ENCODE peak calls at places on chromosome 12, in nine cellular contexts. T is cardiac muscle cell; Y is CD8-positive, alpha-beta T cell; Z is transverse colon; I is CD4-positive, CD25-positive, alpha-beta regulatory T cell; N is tibial artery; B is endothelial cell of umbilical vein; A is uterus; L is HL-60. C is an unnamed sample.

GRCh38 chr12:45336762-45337596 is 121.1 kb downstream of the ANO6 start:
- DNase-seq in T (peak), Y (no peak), Z (no peak), I (no peak), N (no peak), B (no peak), A (no peak), L (no peak), C (no peak)

GRCh38 chr12:4037747-4038312 is 164.6 kb upstream of the PARP11 start:
- DNase-seq in T (peak), Y (peak), Z (peak), I (no peak), N (no peak), B (peak), A (peak), L (no peak), C (no peak)

GRCh38 chr12:110577717-110578521 is 5.2 kb downstream of the PPTC7 start:
- DNase-seq in T (peak), Y (peak), Z (peak), I (no peak), N (no peak), B (peak), A (no peak), L (peak), C (peak)

GRCh38 chr12:26935636-26936378 is 2.0 kb downstream of the INTS13 start:
- DNase-seq in T (no peak), Y (no peak), Z (no peak), I (no peak), N (no peak), B (peak), A (no peak), L (peak), C (no peak)

GRCh38 chr12:1642513-1642912 is 13.5 kb downstream of the WNT5B start:
- DNase-seq in T (no peak), Y (no peak), Z (no peak), I (no peak), N (no peak), B (no peak), A (no peak), L (no peak), C (no peak)

GRCh38 chr12:128079476-128079875 is 187.5 kb upstream of the TMEM132C start:
- DNase-seq in T (no peak), Y (no peak), Z (no peak), I (no peak), N (no peak), B (no peak), A (no peak), L (no peak), C (no peak)

GRCh38 chr12:80226576-80226975 is 127.2 kb downstream of the OTOGL start:
- DNase-seq in T (peak), Y (no peak), Z (no peak), I (no peak), N (no peak), B (peak), A (no peak), L (no peak), C (no peak)

GRCh38 chr12:94055528-94055927 is 92.8 kb upstream of the PLXNC1 start:
- DNase-seq in T (no peak), Y (no peak), Z (no peak), I (no peak), N (no peak), B (no peak), A (no peak), L (no peak), C (no peak)

GRCh38 chr12:132395908-132396305 is 66.5 kb upstream of the GALNT9 start:
- DNase-seq in T (no peak), Y (no peak), Z (no peak), I (no peak), N (peak), B (no peak), A (no peak), L (no peak), C (no peak)

GRCh38 chr12:1662761-1663439 is 28.0 kb upstream of the ADIPOR2 start:
- DNase-seq in T (peak), Y (peak), Z (peak), I (peak), N (peak), B (no peak), A (peak), L (no peak), C (peak)

GRCh38 chr12:108424816-108425215 is 85.7 kb upstream of the CMKLR1 start:
- DNase-seq in T (no peak), Y (no peak), Z (no peak), I (no peak), N (no peak), B (no peak), A (no peak), L (no peak), C (no peak)

GRCh38 chr12:56252649-56253048 is 5.5 kb downstream of the ANKRD52 start:
- DNase-seq in T (no peak), Y (no peak), Z (no peak), I (no peak), N (no peak), B (no peak), A (no peak), L (no peak), C (no peak)

GRCh38 chr12:52080403-52081201 is 1.1 kb downstream of the SMIM41 start:
- DNase-seq in T (no peak), Y (no peak), Z (no peak), I (no peak), N (no peak), B (no peak), A (no peak), L (no peak), C (no peak)

GRCh38 chr12:102438823-102439205 is 41.5 kb downstream of the IGF1 start:
- DNase-seq in T (no peak), Y (no peak), Z (no peak), I (no peak), N (no peak), B (no peak), A (no peak), L (no peak), C (no peak)

GRCh38 chr12:20883288-20883687 is 72.8 kb downstream of the SLCO1B3 start:
- DNase-seq in T (peak), Y (no peak), Z (peak), I (no peak), N (no peak), B (peak), A (peak), L (no peak), C (no peak)

GRCh38 chr12:95462081-95462480 is 11.9 kb upstream of the METAP2 start:
- DNase-seq in T (no peak), Y (no peak), Z (no peak), I (no peak), N (no peak), B (no peak), A (no peak), L (no peak), C (no peak)

GRCh38 chr12:51898937-51899336 is 8.4 kb upstream of the ACVRL1 start:
- DNase-seq in T (peak), Y (no peak), Z (no peak), I (no peak), N (no peak), B (peak), A (no peak), L (no peak), C (no peak)

GRCh38 chr12:121532503-121533390 is 48.1 kb downstream of the KDM2B start:
- DNase-seq in T (peak), Y (no peak), Z (no peak), I (no peak), N (no peak), B (no peak), A (no peak), L (no peak), C (no peak)

GRCh38 chr12:113333877-113334785 is 778 bp downstream of the SLC8B1 start:
- DNase-seq in T (no peak), Y (peak), Z (peak), I (no peak), N (no peak), B (peak), A (no peak), L (peak), C (no peak)

DNA sequence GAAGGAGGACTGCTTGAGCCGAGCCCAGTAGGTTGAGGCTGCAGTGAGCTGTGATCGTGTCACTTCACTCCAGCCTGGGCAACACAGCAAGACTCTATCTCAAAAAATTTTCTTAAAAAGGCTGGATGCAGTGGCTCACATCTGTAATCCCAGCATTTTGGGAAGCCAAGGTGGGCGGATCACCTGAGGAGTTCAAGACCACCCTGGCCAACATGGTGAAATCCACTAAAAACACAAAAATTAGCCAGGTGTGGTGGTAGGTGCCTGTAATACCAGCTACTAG is 17.1 kb upstream of the MDM2 start:
- DNase-seq in T (no peak), Y (no peak), Z (no peak), I (no peak), N (no peak), B (no peak), A (no peak), L (no peak), C (no peak)
- H3K27ac ChIP-seq in T (no peak), Y (no peak), Z (no peak), I (no peak), N (no peak), B (no peak), A (no peak), L (no peak), C (no peak)

GRCh38 chr12:47722926-47723631 is 2.2 kb downstream of the ENDOU start:
- DNase-seq in T (no peak), Y (no peak), Z (no peak), I (no peak), N (no peak), B (no peak), A (no peak), L (no peak), C (no peak)
- H3K27ac ChIP-seq in T (peak), Y (no peak), Z (no peak), I (no peak), N (no peak), B (no peak), A (no peak), L (no peak), C (no peak)

GRCh38 chr12:59230334-59230733 is 310.0 kb upstream of the LRIG3 start:
- DNase-seq in T (no peak), Y (no peak), Z (no peak), I (no peak), N (no peak), B (no peak), A (no peak), L (no peak), C (no peak)

GRCh38 chr12:59239993-59240392 is 319.7 kb upstream of the LRIG3 start:
- DNase-seq in T (no peak), Y (no peak), Z (no peak), I (no peak), N (no peak), B (no peak), A (no peak), L (no peak), C (no peak)

GRCh38 chr12:59234391-59234790 is 314.1 kb upstream of the LRIG3 start:
- DNase-seq in T (no peak), Y (no peak), Z (no peak), I (no peak), N (no peak), B (no peak), A (no peak), L (no peak), C (no peak)
- H3K27ac ChIP-seq in T (no peak), Y (no peak), Z (no peak), I (no peak), N (no peak), B (no peak), A (no peak), L (no peak), C (no peak)

GRCh38 chr12:41441180-41441579 is 253.1 kb downstream of the PDZRN4 start:
- DNase-seq in T (no peak), Y (no peak), Z (no peak), I (no peak), N (no peak), B (no peak), A (no peak), L (no peak), C (no peak)
- H3K27ac ChIP-seq in T (no peak), Y (no peak), Z (no peak), I (no peak), N (no peak), B (no peak), A (no peak), L (no peak), C (no peak)

DNA sequence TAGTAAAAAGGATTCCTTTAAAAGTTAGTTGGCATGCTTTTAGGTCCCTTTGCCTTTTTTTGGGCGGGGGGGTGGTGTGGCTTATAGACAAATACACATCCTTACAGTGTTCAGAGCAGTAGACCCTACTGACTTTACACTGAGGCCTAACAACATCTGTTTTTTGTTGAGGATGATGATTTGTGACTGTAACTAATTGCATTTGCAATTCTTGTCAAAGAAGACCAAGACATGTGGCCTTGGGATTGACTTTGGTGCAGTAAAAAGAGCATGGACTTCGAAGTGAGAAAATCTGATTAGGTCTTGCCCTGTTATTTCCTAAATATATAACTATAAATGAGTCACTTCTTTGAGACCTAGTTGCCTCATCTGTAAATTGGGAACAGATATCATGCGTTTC is 77.3 kb downstream of the TRHDE start:
- DNase-seq in T (no peak), Y (no peak), Z (no peak), I (no peak), N (no peak), B (no peak), A (no peak), L (no peak), C (no peak)
- H3K27ac ChIP-seq in T (no peak), Y (no peak), Z (no peak), I (no peak), N (no peak), B (no peak), A (no peak), L (no peak), C (no peak)

GRCh38 chr12:54259194-54260011 is 20.5 kb downstream of the CBX5 start:
- DNase-seq in T (peak), Y (peak), Z (peak), I (peak), N (peak), B (peak), A (peak), L (no peak), C (peak)

GRCh38 chr12:54261817-54262402 is 18.0 kb downstream of the CBX5 start:
- DNase-seq in T (peak), Y (no peak), Z (no peak), I (no peak), N (no peak), B (no peak), A (no peak), L (no peak), C (no peak)

GRCh38 chr12:54262403-54262925 is 17.5 kb downstream of the CBX5 start:
- DNase-seq in T (peak), Y (no peak), Z (no peak), I (no peak), N (no peak), B (peak), A (no peak), L (no peak), C (no peak)

GRCh38 chr12:54270345-54270744 is 9.6 kb downstream of the CBX5 start:
- DNase-seq in T (no peak), Y (no peak), Z (no peak), I (no peak), N (no peak), B (no peak), A (no peak), L (no peak), C (no peak)

GRCh38 chr12:54265364-54265812 is 14.5 kb downstream of the CBX5 start:
- DNase-seq in T (no peak), Y (no peak), Z (no peak), I (no peak), N (no peak), B (no peak), A (no peak), L (no peak), C (no peak)
- H3K27ac ChIP-seq in T (peak), Y (no peak), Z (no peak), I (no peak), N (no peak), B (no peak), A (peak), L (no peak), C (no peak)

GRCh38 chr12:62604373-62604772 is 137.7 kb downstream of the MON2 start:
- DNase-seq in T (no peak), Y (no peak), Z (no peak), I (no peak), N (no peak), B (no peak), A (no peak), L (no peak), C (no peak)

GRCh38 chr12:62603811-62604098 is 137.1 kb downstream of the MON2 start:
- DNase-seq in T (no peak), Y (no peak), Z (no peak), I (no peak), N (no peak), B (no peak), A (no peak), L (no peak), C (no peak)

GRCh38 chr12:62605972-62606371 is 139.3 kb downstream of the MON2 start:
- DNase-seq in T (no peak), Y (no peak), Z (no peak), I (no peak), N (no peak), B (no peak), A (no peak), L (no peak), C (no peak)

GRCh38 chr12:62603061-62603810 is 136.6 kb downstream of the MON2 start:
- DNase-seq in T (peak), Y (peak), Z (peak), I (peak), N (peak), B (peak), A (peak), L (peak), C (peak)

GRCh38 chr12:62604856-62605255 is 138.2 kb downstream of the MON2 start:
- DNase-seq in T (peak), Y (no peak), Z (no peak), I (peak), N (no peak), B (peak), A (no peak), L (no peak), C (no peak)
- H3K27ac ChIP-seq in T (no peak), Y (no peak), Z (peak), I (peak), N (peak), B (peak), A (peak), L (no peak), C (no peak)

C was measured in CD8-positive, alpha-beta memory T cell.